ENCODE peak calls at places on chromosomes 11 and 22, in nine cellular contexts. H is endodermal cell, N is neural progenitor cell, S is H9, Z is HL-60, Y is body of pancreas, X is left lung, Q is adrenal gland, B is OCI-LY7. P is an unnamed sample.

GRCh38 chr11:95082576-95083001 is 7.1 kb upstream of the ENDOD1 start:
- DNase-seq in Q (no peak), X (no peak), S (no peak), H (peak; percentile 24), Z (no peak), N (no peak), B (no peak), Y (no peak), P (no peak)

GRCh38 chr11:126115253-126115540 is 52.5 kb upstream of the CDON start:
- DNase-seq in H (no peak), Z (no peak), N (no peak), S (no peak), B (no peak), Q (peak; percentile 25), X (peak; percentile 69), Y (peak; percentile 71), P (peak; percentile 90)

GRCh38 chr11:75968021-75968685 is 153.1 kb downstream of the UVRAG start:
- DNase-seq in Y (no peak), B (no peak), S (no peak), Q (no peak), Z (no peak), N (no peak), X (no peak), H (no peak), P (no peak)

GRCh38 chr11:108432783-108433182 is 34.5 kb downstream of the C11orf65 start:
- DNase-seq in N (no peak), Y (no peak), X (no peak), S (no peak), B (no peak), H (no peak), Z (no peak), Q (no peak), P (no peak)

GRCh38 chr11:75453916-75454655 is 21.1 kb upstream of the KLHL35 start:
- DNase-seq in S (no peak), H (no peak), Q (no peak), B (no peak), X (no peak), Z (no peak), Y (no peak), N (no peak), P (no peak)

GRCh38 chr11:62535802-62536201 is 10.8 kb downstream of the AHNAK start:
- DNase-seq in S (no peak), Y (no peak), Z (no peak), Q (no peak), N (no peak), X (no peak), H (no peak), B (no peak), P (no peak)

GRCh38 chr11:2420502-2421225 is 20.1 kb downstream of the TSSC4 start:
- DNase-seq in S (peak; percentile 90), B (peak; percentile 77), Z (no peak), Q (peak; percentile 78), Y (peak; percentile 80), N (peak; percentile 93), X (peak; percentile 76), H (peak; percentile 94), P (peak; percentile 76)

GRCh38 chr11:62713343-62713742 is 5.9 kb downstream of the GNG3 start:
- DNase-seq in X (peak; percentile 70), N (no peak), B (no peak), H (no peak), S (no peak), Y (peak; percentile 83), Z (no peak), Q (peak; percentile 83), P (peak; percentile 14)

GRCh38 chr11:72079776-72080325 is 491 bp downstream of the NUMA1 start:
- DNase-seq in Q (no peak), N (no peak), B (peak; percentile 14), H (no peak), X (no peak), S (no peak), Z (no peak), Y (peak; percentile 19), P (no peak)

GRCh38 chr11:122706261-122706660 is 50.7 kb downstream of the UBASH3B start:
- DNase-seq in S (no peak), H (no peak), N (no peak), Z (no peak), X (no peak), Q (no peak), Y (no peak), B (no peak), P (no peak)

GRCh38 chr22:45212306-45212709 is 28.4 kb downstream of the KIAA0930 start:
- DNase-seq in Y (peak; percentile 48), B (no peak), X (peak; percentile 74), Q (peak; percentile 94), N (peak; percentile 48), S (no peak), Z (no peak), H (peak; percentile 87), P (peak; percentile 94)

GRCh38 chr22:31451709-31452571 is 37.7 kb downstream of the EIF4ENIF1 start:
- DNase-seq in X (no peak), S (no peak), Z (no peak), Q (no peak), Y (no peak), N (peak; percentile 51), H (peak; percentile 48), B (peak; percentile 67), P (no peak)

DNA sequence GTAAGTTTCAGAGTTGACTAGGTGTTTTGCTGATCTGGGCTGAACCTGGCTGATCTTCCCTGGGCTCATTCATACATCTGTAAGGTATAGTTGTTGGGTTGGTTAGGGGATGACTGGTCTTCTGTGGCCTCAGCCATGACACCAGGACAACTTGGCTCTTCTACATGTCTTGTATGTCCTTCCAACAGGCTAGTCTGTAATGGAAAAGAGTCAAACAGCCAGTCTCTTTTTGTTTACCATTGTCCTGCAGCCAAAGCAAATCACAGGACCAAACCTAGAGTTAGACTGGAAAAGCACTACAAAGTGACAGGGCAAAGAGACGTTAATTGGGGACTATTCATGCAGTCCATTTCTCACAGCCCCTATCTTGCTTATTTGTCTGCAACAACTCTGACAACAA is 17.8 kb downstream of the SERPING1 start:
- DNase-seq in X (no peak), N (no peak), S (no peak), Y (no peak), Q (no peak), Z (no peak), B (no peak), H (no peak), P (no peak)
- H3K27ac ChIP-seq in X (no peak overlapping the region), N (no peak overlapping the region), S (no peak overlapping the region), Y (no peak overlapping the region), Q (no peak overlapping the region), Z (no peak overlapping the region), B (no peak overlapping the region), H (no peak overlapping the region), P (no peak overlapping the region)

GRCh38 chr22:39359659-39360195 is 9.9 kb downstream of the SYNGR1 start:
- DNase-seq in Z (no peak), Q (no peak), Y (no peak), X (no peak), N (no peak), H (peak; percentile 58), S (peak; percentile 28), B (no peak), P (no peak)
- H3K27ac ChIP-seq in Z (no peak overlapping the region), Q (no peak overlapping the region), Y (no peak overlapping the region), X (no peak overlapping the region), N (no peak overlapping the region), H (no peak overlapping the region), S (no peak overlapping the region), B (no peak overlapping the region), P (no peak overlapping the region)

GRCh38 chr22:25760848-25761595 is 19.0 kb downstream of the MYO18B start:
- DNase-seq in S (no peak), Y (no peak), H (no peak), Q (no peak), N (no peak), X (no peak), B (no peak), Z (no peak), P (no peak)
- H3K27ac ChIP-seq in S (no peak overlapping the region), Y (no peak overlapping the region), H (no peak overlapping the region), Q (no peak overlapping the region), N (no peak overlapping the region), X (no peak overlapping the region), B (no peak overlapping the region), Z (no peak overlapping the region), P (no peak overlapping the region)

DNA sequence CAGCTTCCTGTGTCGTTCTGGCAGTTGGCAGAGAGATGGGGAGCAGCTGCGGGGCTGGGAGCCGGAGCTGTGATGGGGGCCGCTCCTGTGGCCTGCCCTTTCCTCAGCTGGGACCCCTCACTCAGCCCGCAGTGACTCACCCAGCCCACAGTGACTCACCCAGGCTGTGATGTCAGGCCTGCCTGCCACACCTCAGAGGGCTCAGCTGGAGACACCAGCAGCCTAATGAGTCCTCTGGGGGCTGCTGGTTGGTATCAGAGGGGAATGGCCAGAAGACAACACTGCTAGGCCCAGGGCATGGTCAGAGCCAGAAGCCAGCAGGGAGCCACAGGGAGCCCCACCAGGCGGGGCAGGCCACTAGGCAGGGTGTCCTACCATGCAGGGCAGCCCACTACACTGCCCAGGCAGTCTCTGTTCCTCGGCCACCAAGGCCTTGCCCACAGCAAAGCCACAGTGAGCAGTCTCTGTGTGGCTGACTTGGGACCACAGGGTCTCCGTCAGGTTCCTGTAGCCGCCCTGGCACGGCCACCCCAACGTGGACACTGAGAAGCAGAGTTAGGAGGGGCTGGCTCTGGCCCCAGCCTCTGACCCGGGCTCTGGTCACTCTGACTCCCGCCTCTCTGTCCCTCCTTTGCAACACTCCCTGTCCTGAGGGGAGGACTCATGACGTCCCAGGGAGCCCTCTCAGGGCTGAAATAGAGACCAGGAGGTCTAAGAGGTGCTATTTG is 4.3 kb upstream of the FXYD2 start:
- DNase-seq in N (no peak), X (peak; percentile 78), Q (peak; percentile 24), S (peak; percentile 25), H (peak; percentile 65), Z (no peak), B (no peak), Y (peak; percentile 50), P (peak; percentile 82)
- H3K27ac ChIP-seq in N (no peak overlapping the region), X (peak overlapping the region; percentile 42), Q (peak overlapping the region; percentile 10), S (no peak overlapping the region), H (no peak overlapping the region), Z (no peak overlapping the region), B (no peak overlapping the region), Y (peak overlapping the region; percentile 88), P (no peak overlapping the region)

DNA sequence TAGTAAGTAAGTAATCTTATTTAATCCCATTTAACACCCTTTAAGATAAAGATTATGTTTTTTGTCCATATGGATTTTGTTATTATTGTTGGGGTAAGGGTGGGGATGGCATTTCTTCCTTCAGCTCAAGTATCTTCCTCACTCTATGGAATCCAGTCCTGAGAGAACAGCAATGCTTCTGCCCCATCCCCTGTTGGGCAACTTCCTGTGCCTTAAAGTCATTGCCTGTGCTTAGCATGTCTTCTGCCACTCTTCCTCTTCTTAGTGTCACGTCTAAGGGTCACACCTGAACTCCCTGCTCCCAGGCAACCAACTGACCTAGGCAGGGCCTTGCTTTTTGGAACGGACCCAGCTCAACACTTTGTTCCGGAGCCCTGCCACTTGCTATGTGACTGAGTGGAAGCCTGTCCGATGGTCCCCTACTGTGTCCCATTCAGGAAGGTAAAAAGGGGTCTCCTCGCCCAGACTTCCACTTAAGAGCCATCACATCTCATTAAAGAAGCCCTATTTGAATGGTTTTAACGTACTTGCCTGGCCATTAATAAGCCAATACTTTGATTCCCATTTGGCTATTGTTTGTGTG is 59.3 kb downstream of the RAB38 start:
- DNase-seq in S (peak; percentile 24), Q (no peak), B (no peak), H (no peak), N (peak; percentile 68), X (no peak), Y (no peak), Z (no peak), P (no peak)
- H3K27ac ChIP-seq in S (no peak overlapping the region), Q (no peak overlapping the region), B (no peak overlapping the region), H (no peak overlapping the region), N (peak overlapping the region; percentile 16), X (no peak overlapping the region), Y (no peak overlapping the region), Z (no peak overlapping the region), P (no peak overlapping the region)

P was measured in aorta.